ENCODE peak calls at places on chromosome 3, in seven cellular contexts. H, C, Y, K, Z, J and V are unnamed samples.

GRCh38 chr3:112814256-112814655 is 32.4 kb downstream of the CD200R1L start:
- DNase-seq in H (no peak), J (no peak), Z (peak), K (no peak), C (no peak), Y (peak), V (no peak)

GRCh38 chr3:184323696-184324095 is 9.3 kb downstream of the EIF4G1 start:
- DNase-seq in K (peak), Y (no peak), C (peak), H (peak), J (no peak), Z (no peak), V (no peak)

GRCh38 chr3:127157181-127157828 is 35.6 kb upstream of the PRR23E start:
- DNase-seq in K (no peak), J (no peak), Y (no peak), C (peak), H (peak), Z (no peak), V (no peak)

GRCh38 chr3:130916507-130917167 is 22.8 kb downstream of the ATP2C1 start:
- DNase-seq in Z (no peak), H (no peak), Y (no peak), J (no peak), K (no peak), C (no peak), V (no peak)

GRCh38 chr3:188315563-188315962 is 161.6 kb downstream of the LPP start:
- DNase-seq in Y (no peak), J (no peak), Z (no peak), K (no peak), H (no peak), C (no peak), V (no peak)

GRCh38 chr3:8853081-8853480 is 83.7 kb upstream of the OXTR start:
- DNase-seq in Z (no peak), H (peak), K (no peak), Y (no peak), C (no peak), J (no peak), V (no peak)

GRCh38 chr3:116444819-116445290 is 432 bp downstream of the LSAMP start:
- DNase-seq in K (peak), J (no peak), H (no peak), Z (no peak), Y (no peak), C (peak), V (no peak)

GRCh38 chr3:83769791-83770663 is 1188.8 kb upstream of the CADM2 start:
- DNase-seq in Z (no peak), J (no peak), K (no peak), H (no peak), C (peak), Y (no peak), V (no peak)

GRCh38 chr3:126376464-126376863 is 18.2 kb upstream of the CFAP100 start:
- DNase-seq in Y (no peak), J (no peak), Z (no peak), H (no peak), C (no peak), K (no peak), V (no peak)

GRCh38 chr3:78368576-78369345 is 1328.9 kb downstream of the ROBO2 start:
- DNase-seq in K (no peak), Y (no peak), C (no peak), H (no peak), Z (no peak), J (no peak), V (no peak)

GRCh38 chr3:45173776-45174175 is 27.6 kb upstream of the CDCP1 start:
- DNase-seq in J (no peak), K (no peak), C (no peak), H (no peak), Y (no peak), Z (no peak), V (no peak)

GRCh38 chr3:78848392-78849288 is 919.2 kb downstream of the ROBO1 start:
- DNase-seq in H (no peak), K (no peak), C (no peak), Z (no peak), J (no peak), Y (peak), V (no peak)

GRCh38 chr3:20235796-20236195 is 49.8 kb upstream of the SGO1 start:
- DNase-seq in K (no peak), H (no peak), J (no peak), C (no peak), Z (no peak), Y (no peak), V (no peak)

GRCh38 chr3:50708620-50709019 is 33.9 kb downstream of the DOCK3 start:
- DNase-seq in C (no peak), K (no peak), Y (no peak), H (no peak), Z (no peak), J (no peak), V (no peak)

GRCh38 chr3:43418601-43419272 is 132.4 kb downstream of the SNRK start:
- DNase-seq in C (no peak), J (no peak), H (no peak), K (peak), Z (peak), Y (no peak), V (no peak)

GRCh38 chr3:133377396-133377795 is 22.5 kb upstream of the BFSP2 start:
- DNase-seq in Z (peak), C (no peak), H (no peak), Y (peak), J (no peak), K (no peak), V (no peak)

GRCh38 chr3:190617185-190617584 is 103.3 kb downstream of the IL1RAP start:
- DNase-seq in H (no peak), Y (peak), J (no peak), C (no peak), K (no peak), Z (peak), V (peak)

GRCh38 chr3:191328383-191328962 is 721 bp upstream of the CCDC50 start:
- DNase-seq in Y (no peak), Z (no peak), K (no peak), H (no peak), C (no peak), J (no peak), V (no peak)

GRCh38 chr3:52004158-52004787 is 8.6 kb upstream of the RPL29 start:
- DNase-seq in H (peak), Y (no peak), C (no peak), J (no peak), Z (no peak), K (peak), V (no peak)

GRCh38 chr3:128068156-128068620 is 16.0 kb downstream of the SEC61A1 start:
- DNase-seq in Y (peak), Z (peak), H (no peak), C (no peak), J (no peak), K (peak), V (no peak)

GRCh38 chr3:58521002-58521670 is 15.9 kb downstream of the ACOX2 start:
- DNase-seq in H (no peak), K (no peak), C (no peak), Y (no peak), Z (peak), J (no peak), V (no peak)

GRCh38 chr3:20648921-20649381 is 462.9 kb upstream of the SGO1 start:
- DNase-seq in C (no peak), K (no peak), Z (no peak), H (no peak), J (no peak), Y (no peak), V (no peak)

GRCh38 chr3:54020436-54020835 is 101.9 kb upstream of the CACNA2D3 start:
- DNase-seq in J (no peak), Y (no peak), C (no peak), Z (no peak), H (no peak), K (no peak), V (no peak)

GRCh38 chr3:112357888-112358287 is 24.9 kb downstream of the CD200 start:
- DNase-seq in Y (no peak), J (no peak), K (peak), C (no peak), H (no peak), Z (no peak), V (no peak)

GRCh38 chr3:37622999-37623883 is 238.4 kb upstream of the CTDSPL start:
- DNase-seq in Y (no peak), K (no peak), H (no peak), C (no peak), Z (no peak), J (no peak), V (no peak)

GRCh38 chr3:174986685-174987084 is 127.6 kb downstream of the NAALADL2 start:
- DNase-seq in C (no peak), Z (no peak), Y (no peak), K (no peak), J (no peak), H (no peak), V (no peak)

GRCh38 chr3:184724662-184725061 is 12.8 kb upstream of the MAGEF1 start:
- DNase-seq in H (no peak), Z (no peak), Y (no peak), C (no peak), J (no peak), K (no peak), V (no peak)

GRCh38 chr3:50358927-50359759 is at the start of gene TMEM115:
- DNase-seq in Y (peak), H (peak), Z (peak), K (peak), J (peak), C (peak), V (peak)

GRCh38 chr3:52831500-52832301 is 1.2 kb upstream of the ITIH4 start:
- DNase-seq in Y (peak), C (peak), K (peak), Z (peak), H (peak), J (no peak), V (no peak)

GRCh38 chr3:75192065-75192658 is 472.0 kb upstream of the FRG2C start:
- DNase-seq in J (peak), H (no peak), Z (no peak), K (no peak), Y (peak), C (no peak), V (no peak)